ENCODE peak calls at places on chromosomes 16 and 17, in six cellular contexts. T, X, W, I, Q and D are unnamed samples.

GRCh38 chr16:1458336-1458976 is 14.1 kb upstream of the CCDC154 start:
- DNase-seq in T (no peak), X (no peak), W (no peak), I (no peak), Q (peak), D (no peak)

GRCh38 chr17:30450125-30451027 is 26.8 kb upstream of the GOSR1 start:
- DNase-seq in T (no peak), X (peak), W (no peak), I (no peak), Q (peak), D (peak)

GRCh38 chr17:76081295-76082210 is 2.6 kb downstream of the ZACN start:
- DNase-seq in T (peak), X (no peak), W (peak), I (no peak), Q (no peak), D (no peak)

GRCh38 chr17:45132569-45133463 is 501 bp upstream of the PLCD3 start:
- DNase-seq in T (peak), X (peak), W (peak), I (peak), Q (peak), D (peak)

GRCh38 chr17:31499771-31500554 is 108.5 kb downstream of the RAB11FIP4 start:
- DNase-seq in T (no peak), X (no peak), W (peak), I (no peak), Q (peak), D (peak)

GRCh38 chr17:53662608-53663007 is 160.1 kb upstream of the KIF2B start:
- DNase-seq in T (no peak), X (no peak), W (no peak), I (no peak), Q (no peak), D (no peak)

GRCh38 chr16:54287758-54288591 is 1.4 kb upstream of the IRX3 start:
- DNase-seq in T (no peak), X (no peak), W (peak), I (peak), Q (peak), D (no peak)

GRCh38 chr16:85205747-85206471 is 93.6 kb upstream of the CIBAR2 start:
- DNase-seq in T (no peak), X (peak), W (no peak), I (peak), Q (peak), D (peak)

GRCh38 chr17:80125656-80126448 is 21.1 kb downstream of the EIF4A3 start:
- DNase-seq in T (no peak), X (no peak), W (no peak), I (no peak), Q (peak), D (no peak)

GRCh38 chr16:1345087-1345486 is 6.6 kb downstream of the TSR3 start:
- DNase-seq in T (no peak), X (no peak), W (no peak), I (no peak), Q (no peak), D (no peak)

GRCh38 chr17:7888184-7888920 is at the start of gene CHD3:
- DNase-seq in T (peak), X (no peak), W (peak), I (peak), Q (no peak), D (peak)

GRCh38 chr17:49853470-49854015 is 5.7 kb upstream of the TAC4 start:
- DNase-seq in T (no peak), X (no peak), W (no peak), I (no peak), Q (no peak), D (no peak)

GRCh38 chr17:40072481-40073346 is 9.9 kb downstream of the THRA start:
- DNase-seq in T (peak), X (no peak), W (no peak), I (peak), Q (no peak), D (no peak)

GRCh38 chr16:48971571-48972071 is 310.0 kb downstream of the CBLN1 start:
- DNase-seq in T (no peak), X (no peak), W (no peak), I (no peak), Q (no peak), D (peak)

GRCh38 chr17:61486135-61487120 is 34.2 kb downstream of the TBX4 start:
- DNase-seq in T (no peak), X (no peak), W (peak), I (peak), Q (no peak), D (no peak)

GRCh38 chr17:42670199-42670924 is 6.4 kb downstream of the PLEKHH3 start:
- DNase-seq in T (peak), X (no peak), W (peak), I (no peak), Q (no peak), D (no peak)

GRCh38 chr17:79159471-79159870 is 84.8 kb downstream of the ENGASE start:
- DNase-seq in T (no peak), X (no peak), W (no peak), I (no peak), Q (no peak), D (no peak)

GRCh38 chr17:19264681-19265080 is 27.5 kb downstream of the EPN2 start:
- DNase-seq in T (no peak), X (no peak), W (no peak), I (no peak), Q (no peak), D (no peak)

GRCh38 chr17:28760987-28761562 is 17.3 kb downstream of the TRAF4 start:
- DNase-seq in T (peak), X (no peak), W (peak), I (no peak), Q (peak), D (peak)

GRCh38 chr16:48444574-48444973 is 59.4 kb upstream of the SIAH1 start:
- DNase-seq in T (no peak), X (peak), W (no peak), I (no peak), Q (peak), D (peak)

GRCh38 chr16:19690196-19690595 is 27.8 kb downstream of the KNOP1 start:
- DNase-seq in T (no peak), X (no peak), W (no peak), I (no peak), Q (no peak), D (no peak)

GRCh38 chr17:57445051-57445450 is 188.7 kb downstream of the MSI2 start:
- DNase-seq in T (no peak), X (peak), W (no peak), I (peak), Q (no peak), D (no peak)

GRCh38 chr16:11161974-11162373 is 94.0 kb downstream of the SOCS1 start:
- DNase-seq in T (peak), X (no peak), W (no peak), I (peak), Q (no peak), D (no peak)

GRCh38 chr16:82730901-82731300 is 104.1 kb downstream of the CDH13 start:
- DNase-seq in T (no peak), X (no peak), W (no peak), I (no peak), Q (peak), D (no peak)

GRCh38 chr17:50238594-50239287 is 35.5 kb upstream of the TMEM92 start:
- DNase-seq in T (no peak), X (peak), W (no peak), I (no peak), Q (peak), D (peak)

GRCh38 chr16:81499576-81500380 is 55.2 kb downstream of the CMIP start:
- DNase-seq in T (peak), X (no peak), W (no peak), I (no peak), Q (no peak), D (peak)

GRCh38 chr16:81496742-81497141 is 52.1 kb downstream of the CMIP start:
- DNase-seq in T (peak), X (no peak), W (no peak), I (no peak), Q (no peak), D (no peak)

GRCh38 chr16:81498351-81498750 is 53.7 kb downstream of the CMIP start:
- DNase-seq in T (peak), X (no peak), W (no peak), I (no peak), Q (no peak), D (no peak)

GRCh38 chr16:81495321-81496234 is 51.0 kb downstream of the CMIP start:
- DNase-seq in T (peak), X (no peak), W (no peak), I (no peak), Q (no peak), D (no peak)

GRCh38 chr16:81497690-81498089 is 53.1 kb downstream of the CMIP start:
- DNase-seq in T (peak), X (no peak), W (peak), I (no peak), Q (no peak), D (no peak)
- TF ChIP-seq CTCF in T (no peak), X (no peak), W (no peak), I (no peak), Q (no peak), D (no peak)

GRCh38 chr17:82297804-82298537 is 19.4 kb downstream of the CD7 start:
- DNase-seq in T (peak), X (peak), W (peak), I (no peak), Q (peak), D (peak)

GRCh38 chr17:82296511-82297279 is 20.7 kb downstream of the CD7 start:
- DNase-seq in T (peak), X (no peak), W (no peak), I (no peak), Q (peak), D (no peak)

GRCh38 chr17:82298538-82299421 is 18.6 kb downstream of the CD7 start:
- DNase-seq in T (no peak), X (no peak), W (no peak), I (no peak), Q (no peak), D (no peak)

GRCh38 chr17:82295472-82295814 is 21.9 kb upstream of the CSNK1D start:
- DNase-seq in T (no peak), X (no peak), W (no peak), I (no peak), Q (peak), D (no peak)

GRCh38 chr17:82297280-82297803 is 20.1 kb downstream of the CD7 start:
- DNase-seq in T (peak), X (peak), W (no peak), I (no peak), Q (peak), D (peak)
- H3K4me3 ChIP-seq in T (peak), X (peak), W (no peak), I (no peak), Q (peak), D (peak)

GRCh38 chr16:79045191-79045590 is 555.3 kb downstream of the MAF start:
- DNase-seq in T (no peak), X (no peak), W (no peak), I (no peak), Q (no peak), D (no peak)

GRCh38 chr16:79049040-79049439 is 551.5 kb downstream of the MAF start:
- DNase-seq in T (no peak), X (no peak), W (no peak), I (no peak), Q (no peak), D (no peak)

GRCh38 chr16:79050063-79050462 is 550.5 kb downstream of the MAF start:
- DNase-seq in T (no peak), X (no peak), W (no peak), I (no peak), Q (no peak), D (peak)

GRCh38 chr16:79051313-79051712 is 549.2 kb downstream of the MAF start:
- DNase-seq in T (no peak), X (no peak), W (no peak), I (no peak), Q (no peak), D (no peak)

GRCh38 chr16:79047337-79047736 is 553.2 kb downstream of the MAF start:
- DNase-seq in T (no peak), X (peak), W (peak), I (no peak), Q (no peak), D (peak)
- TF ChIP-seq CTCF in T (peak), X (peak), W (peak), I (no peak), Q (peak), D (peak)

DNA sequence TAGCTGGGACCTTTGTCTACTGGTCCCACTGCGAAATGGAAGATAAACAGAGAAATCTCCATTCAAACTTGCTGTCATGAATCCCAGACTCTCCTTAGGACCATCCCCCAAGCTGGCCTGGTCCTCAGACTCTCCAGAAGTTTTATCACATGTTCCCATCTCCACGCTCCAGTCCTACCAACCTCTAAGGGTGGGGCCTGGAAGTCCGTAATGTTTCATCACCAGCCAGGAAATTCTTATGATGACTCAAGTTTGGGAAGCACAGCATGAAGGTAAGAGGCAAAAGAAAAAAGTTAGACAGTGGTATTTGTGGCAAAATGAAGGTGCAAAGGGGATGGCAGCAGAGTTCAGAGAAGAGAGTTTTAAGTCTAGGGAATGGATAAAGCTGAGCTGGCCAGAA is 52.7 kb downstream of the ZNF18 start:
- DNase-seq in T (no peak), X (peak), W (no peak), I (no peak), Q (peak), D (peak)
- H3K4me3 ChIP-seq in T (no peak), X (no peak), W (no peak), I (no peak), Q (no peak), D (peak)

GRCh38 chr17:10226930-10227695 is 28.7 kb upstream of the GAS7 start:
- DNase-seq in T (peak), X (peak), W (peak), I (peak), Q (peak), D (no peak)
- TF ChIP-seq CTCF in T (peak), X (peak), W (peak), I (peak), Q (peak), D (peak)

GRCh38 chr16:79767597-79768280 is 167.2 kb upstream of the MAF start:
- DNase-seq in T (peak), X (peak), W (peak), I (no peak), Q (peak), D (peak)
- H3K4me3 ChIP-seq in T (no peak), X (no peak), W (no peak), I (no peak), Q (peak), D (no peak)

GRCh38 chr17:51559778-51560177 is 299.4 kb downstream of the UTP18 start:
- DNase-seq in T (no peak), X (no peak), W (no peak), I (no peak), Q (no peak), D (no peak)

GRCh38 chr17:51560398-51560797 is 300.1 kb downstream of the UTP18 start:
- DNase-seq in T (no peak), X (no peak), W (no peak), I (no peak), Q (no peak), D (no peak)

GRCh38 chr17:51563961-51564360 is 303.6 kb downstream of the UTP18 start:
- DNase-seq in T (no peak), X (no peak), W (no peak), I (no peak), Q (no peak), D (no peak)
- TF ChIP-seq CTCF in T (no peak), X (no peak), W (no peak), I (no peak), Q (no peak), D (no peak)

GRCh38 chr16:67228905-67229304 is 2.0 kb downstream of the TMEM208 start:
- DNase-seq in T (peak), X (no peak), W (no peak), I (no peak), Q (no peak), D (no peak)

GRCh38 chr16:67227567-67227921 is 614 bp downstream of the TMEM208 start:
- DNase-seq in T (no peak), X (no peak), W (no peak), I (no peak), Q (no peak), D (no peak)

GRCh38 chr16:67226804-67227566 is at the start of gene TMEM208:
- DNase-seq in T (peak), X (peak), W (peak), I (peak), Q (peak), D (peak)

GRCh38 chr16:67226295-67226803 is 581 bp upstream of the TMEM208 start:
- DNase-seq in T (no peak), X (no peak), W (no peak), I (no peak), Q (no peak), D (no peak)

GRCh38 chr16:67228034-67228785 is 1.3 kb downstream of the TMEM208 start:
- DNase-seq in T (peak), X (no peak), W (no peak), I (no peak), Q (no peak), D (no peak)
- H3K4me3 ChIP-seq in T (no peak), X (peak), W (peak), I (no peak), Q (peak), D (peak)

DNA sequence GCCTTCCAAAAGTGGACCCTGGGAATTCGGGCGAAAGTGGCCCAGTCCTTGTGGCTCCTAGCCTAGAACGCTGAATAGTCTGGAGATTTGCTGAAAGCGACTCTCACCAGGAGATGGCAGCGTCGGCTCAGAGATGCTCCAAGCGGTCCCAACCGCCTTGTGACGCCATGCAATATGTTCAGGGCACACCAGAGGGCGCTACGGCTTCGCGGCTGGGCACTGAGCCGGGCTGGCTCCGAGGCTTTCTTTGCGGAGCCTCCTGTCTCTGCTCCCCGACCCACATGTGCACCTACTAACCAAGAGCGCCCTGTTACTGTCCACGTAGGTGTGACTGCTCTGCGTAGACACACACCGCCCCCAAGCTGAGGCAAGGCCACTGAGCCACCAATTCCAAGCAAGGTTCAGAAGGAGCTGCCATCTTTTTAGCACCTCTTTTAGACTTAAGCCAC is 36.9 kb downstream of the SYCE1L start:
- DNase-seq in T (peak), X (peak), W (peak), I (peak), Q (peak), D (peak)
- TF ChIP-seq CTCF in T (peak), X (peak), W (peak), I (peak), Q (peak), D (peak)